ENCODE peak calls at places on chromosome 12, in eight cellular contexts. A is activated T-cell treated with anti-CD3 and anti-CD28 coated beads for 48 hours; W is KG1; F is germinal center; I is CD8-positive, alpha-beta memory T cell; Y is stimulated activated CD4-positive, alpha-beta T cell treated with anti-CD3 and anti-CD28 coated beads, Interleukin-12 subunit alpha, Interleukin-12 subunit beta, amount 100 ng/mL, for 4 hours; H is NCI-H510A; S is naive B cell. B is an unnamed sample.

GRCh38 chr12:54136844-54137580 is 51.8 kb downstream of the SMUG1 start:
- DNase-seq in A (no peak), W (no peak), S (no peak), F (no peak), Y (no peak), H (no peak), I (no peak), B (no peak)

GRCh38 chr12:69240625-69240984 is 1.2 kb downstream of the CPSF6 start:
- DNase-seq in S (no peak), A (no peak), F (no peak), Y (peak), W (no peak), I (no peak), H (no peak), B (no peak)

GRCh38 chr12:57520008-57520726 is at the start of gene DDIT3:
- DNase-seq in W (peak), H (peak), I (peak), Y (peak), F (no peak), S (peak), A (peak), B (peak)

GRCh38 chr12:49208146-49208545 is 19.3 kb upstream of the TUBA1A start:
- DNase-seq in W (no peak), S (no peak), A (no peak), Y (no peak), H (no peak), I (no peak), F (no peak), B (no peak)

GRCh38 chr12:70190252-70191010 is 52.8 kb upstream of the CNOT2 start:
- DNase-seq in I (no peak), S (no peak), A (no peak), W (no peak), H (no peak), Y (no peak), F (no peak), B (no peak)

GRCh38 chr12:14403711-14404164 is 38.3 kb downstream of the ATF7IP start:
- DNase-seq in A (no peak), W (no peak), Y (no peak), I (peak), S (peak), H (peak), F (peak), B (no peak)

GRCh38 chr12:80857311-80857710 is 80.4 kb downstream of the LIN7A start:
- DNase-seq in I (no peak), Y (no peak), S (no peak), F (no peak), H (no peak), A (no peak), W (no peak), B (no peak)

GRCh38 chr12:10849425-10849878 is at the start of gene PRR4:
- DNase-seq in Y (no peak), A (no peak), H (no peak), W (no peak), F (no peak), I (no peak), S (no peak), B (no peak)

GRCh38 chr12:121144416-121144914 is 11.8 kb downstream of the P2RX7 start:
- DNase-seq in H (no peak), F (no peak), S (no peak), Y (no peak), W (no peak), A (no peak), I (no peak), B (no peak)

GRCh38 chr12:46303039-46303666 is 34.3 kb upstream of the SLC38A1 start:
- DNase-seq in H (no peak), I (peak), A (peak), S (peak), W (no peak), Y (peak), F (peak), B (no peak)

GRCh38 chr12:944201-944600 is 5.3 kb downstream of the RAD52 start:
- DNase-seq in I (no peak), Y (no peak), W (no peak), H (no peak), F (no peak), A (no peak), S (no peak), B (no peak)

B was measured in H54.